ENCODE peak calls at places on chromosomes 11 and 22, in six cellular contexts. I is ovary, B is neural progenitor cell, R is heart left ventricle, Q is IMR-90, Y is Peyer's patch. D is an unnamed sample. For H3K36me3 and H3K4me1, the result is how much of the 10 kb centered on the place peaks cover.

GRCh38 chr11:125418396-125418795 is 77.7 kb downstream of the FEZ1 start:
- DNase-seq in I (no peak), Y (no peak), R (no peak), B (peak), Q (no peak), D (no peak)

GRCh38 chr11:102306048-102306575 is 11.2 kb upstream of the BIRC3 start:
- DNase-seq in Y (peak), I (no peak), B (no peak), Q (no peak), R (no peak), D (peak)

GRCh38 chr11:117607449-117607848 is 189.6 kb downstream of the DSCAML1 start:
- DNase-seq in I (no peak), B (no peak), Y (no peak), Q (no peak), R (no peak), D (no peak)

GRCh38 chr11:17163742-17164141 is 44.0 kb downstream of the PIK3C2A start:
- DNase-seq in R (no peak), B (no peak), I (no peak), Y (no peak), Q (no peak), D (no peak)

GRCh38 chr11:76742912-76743311 is 40.2 kb upstream of the TSKU start:
- DNase-seq in Q (peak), B (no peak), I (no peak), R (no peak), Y (no peak), D (no peak)

GRCh38 chr22:36409911-36410756 is 22.4 kb upstream of the MYH9 start:
- DNase-seq in Q (no peak), B (peak), I (peak), Y (peak), R (peak), D (peak)

GRCh38 chr11:73333626-73334199 is 25.6 kb downstream of the ARHGEF17 start:
- DNase-seq in Q (no peak), I (no peak), B (no peak), R (no peak), Y (no peak), D (no peak)

GRCh38 chr11:14500181-14500651 is 605 bp upstream of the COPB1 start:
- DNase-seq in B (peak), R (no peak), Q (peak), I (peak), Y (peak), D (peak)

GRCh38 chr11:86923993-86924766 is 31.0 kb downstream of the FZD4 start:
- DNase-seq in B (peak), I (no peak), Q (no peak), R (no peak), Y (no peak), D (no peak)

GRCh38 chr11:33751878-33752277 is 15.7 kb upstream of the CD59 start:
- DNase-seq in B (no peak), I (no peak), R (no peak), Y (no peak), Q (no peak), D (no peak)

GRCh38 chr11:60875366-60875720 is 8.0 kb downstream of the ZP1 start:
- DNase-seq in R (no peak), B (no peak), Q (no peak), Y (no peak), I (no peak), D (no peak)

GRCh38 chr11:2519879-2520735 is 75.3 kb downstream of the KCNQ1 start:
- DNase-seq in B (peak), Y (peak), R (peak), Q (no peak), I (peak), D (peak)

GRCh38 chr11:134119094-134119493 is 50.2 kb downstream of the JAM3 start:
- DNase-seq in Y (no peak), Q (peak), I (no peak), R (no peak), B (no peak), D (no peak)

GRCh38 chr11:65506770-65507485 is 8.1 kb downstream of the MALAT1 start:
- DNase-seq in I (peak), Y (peak), B (peak), Q (peak), R (no peak), D (no peak)

GRCh38 chr22:39128508-39128907 is 24.0 kb downstream of the CBX7 start:
- DNase-seq in Y (no peak), I (no peak), B (no peak), Q (no peak), R (no peak), D (peak)

GRCh38 chr11:434496-434895 is 7.3 kb downstream of the ANO9 start:
- DNase-seq in I (no peak), Q (no peak), B (no peak), Y (no peak), R (no peak), D (peak)
- H3K36me3 ChIP-seq in I (under half), Q (under half), B (under half), Y (under half), R (under half), D (under half)

DNA sequence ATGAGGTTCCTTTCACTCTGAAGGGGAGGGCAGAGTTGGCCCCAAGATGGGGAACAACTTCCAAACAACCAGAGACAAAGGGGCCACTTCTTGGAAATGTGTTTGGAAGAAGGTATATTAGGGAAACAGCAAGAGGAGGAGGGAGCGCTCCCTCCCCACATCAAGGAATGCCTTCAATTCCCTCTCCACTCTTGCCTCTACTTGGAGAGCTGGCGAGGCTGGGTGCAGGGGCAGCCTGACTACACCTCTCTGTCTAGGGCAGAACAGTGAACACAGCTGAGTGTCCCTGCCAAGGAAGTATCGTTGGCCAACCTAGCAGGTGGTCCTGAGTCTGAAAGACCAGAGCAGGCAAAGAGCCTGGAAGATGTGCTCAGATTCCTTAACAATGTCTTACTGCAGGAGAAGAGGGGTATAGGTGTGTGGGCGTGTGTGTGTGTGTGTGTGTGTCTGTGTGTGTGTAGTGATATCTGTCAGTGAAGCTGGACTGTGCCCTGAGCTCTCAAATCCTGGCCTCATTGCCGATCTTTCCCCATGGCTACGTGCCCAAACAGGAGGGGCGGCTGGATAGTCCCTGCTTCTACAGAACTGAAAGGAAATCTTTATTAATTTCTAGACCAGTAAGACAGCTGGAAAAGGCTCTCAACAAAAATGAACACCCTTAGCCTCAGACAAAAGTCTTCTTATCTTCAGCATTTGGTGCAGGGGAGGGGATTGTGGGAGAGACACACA is 46.8 kb downstream of the PAMR1 start:
- DNase-seq in B (no peak), Y (no peak), I (no peak), Q (no peak), R (no peak), D (no peak)
- H3K27ac ChIP-seq in B (no peak), Y (no peak), I (no peak), Q (no peak), R (no peak), D (no peak)

DNA sequence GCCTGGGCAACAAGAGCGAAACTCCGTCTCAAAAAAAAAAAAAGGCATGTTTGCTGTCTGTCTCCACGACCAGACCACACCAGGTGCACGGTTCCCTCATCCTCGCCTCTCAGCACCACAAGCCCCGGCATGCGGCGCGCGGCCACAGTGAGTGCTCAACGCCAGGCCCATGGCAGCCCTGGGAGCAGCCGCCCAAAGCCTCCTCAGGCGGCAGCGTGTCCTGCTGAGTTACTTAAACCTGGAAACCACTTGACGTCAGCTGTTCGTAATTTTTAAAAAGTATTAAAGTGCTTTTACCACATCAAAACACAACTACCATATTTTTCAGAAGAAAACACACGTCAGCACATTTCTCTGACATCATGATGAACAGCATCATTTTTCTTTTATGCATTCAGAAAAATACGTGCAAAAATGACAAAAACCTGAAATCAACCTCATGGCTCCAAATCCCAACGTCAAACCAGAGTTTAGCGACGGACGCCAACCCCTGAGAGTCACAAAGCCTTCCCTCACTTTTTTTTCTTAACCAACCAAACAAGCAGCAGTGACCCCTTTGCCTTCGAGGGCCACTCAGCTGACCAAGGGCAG is 2.1 kb downstream of the DEAF1 start:
- DNase-seq in Q (no peak), B (no peak), I (no peak), Y (no peak), R (peak), D (no peak)
- H3K4me1 ChIP-seq in Q (under half), B (under half), I (under half), Y (under half), R (under half), D (under half)

DNA sequence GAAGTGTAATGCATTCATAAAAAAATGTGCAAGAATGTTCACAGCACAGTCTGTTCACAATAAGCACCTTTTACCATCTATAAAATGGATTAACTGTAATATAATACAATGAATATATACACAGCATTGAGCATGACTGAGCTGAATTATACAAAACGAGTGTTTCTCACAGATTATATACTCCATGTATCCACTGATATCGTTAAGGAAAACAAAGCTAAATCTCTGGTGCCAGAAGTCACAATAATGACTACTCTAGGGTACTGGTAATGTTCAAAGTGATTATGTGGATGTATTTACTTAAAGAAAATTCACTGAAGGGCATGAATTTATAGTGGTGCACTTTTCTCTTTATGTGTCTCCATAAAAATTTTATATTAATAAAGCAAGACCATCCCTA is 33.2 kb downstream of the ACAT1 start:
- DNase-seq in Y (no peak), R (no peak), B (no peak), Q (no peak), I (no peak), D (no peak)
- H3K36me3 ChIP-seq in Y (under half), R (under half), B (under half), Q (under half), I (under half), D (half or more)

GRCh38 chr11:1397862-1398505 is 8.2 kb downstream of the BRSK2 start:
- DNase-seq in Y (no peak), R (peak), Q (no peak), I (no peak), B (no peak), D (peak)

GRCh38 chr11:1395773-1396374 is 6.1 kb downstream of the BRSK2 start:
- DNase-seq in B (no peak), Q (no peak), I (no peak), R (no peak), Y (no peak), D (peak)

GRCh38 chr11:1394936-1395772 is 5.4 kb downstream of the BRSK2 start:
- DNase-seq in R (peak), B (no peak), I (no peak), Q (no peak), Y (no peak), D (peak)

GRCh38 chr11:1397146-1397861 is 7.6 kb downstream of the BRSK2 start:
- DNase-seq in Q (no peak), B (no peak), R (peak), Y (no peak), I (no peak), D (no peak)

GRCh38 chr11:1396375-1396841 is 6.7 kb downstream of the BRSK2 start:
- DNase-seq in Y (no peak), B (no peak), I (no peak), Q (no peak), R (peak), D (peak)
- H3K27ac ChIP-seq in Y (no peak), B (no peak), I (no peak), Q (no peak), R (no peak), D (no peak)

DNA sequence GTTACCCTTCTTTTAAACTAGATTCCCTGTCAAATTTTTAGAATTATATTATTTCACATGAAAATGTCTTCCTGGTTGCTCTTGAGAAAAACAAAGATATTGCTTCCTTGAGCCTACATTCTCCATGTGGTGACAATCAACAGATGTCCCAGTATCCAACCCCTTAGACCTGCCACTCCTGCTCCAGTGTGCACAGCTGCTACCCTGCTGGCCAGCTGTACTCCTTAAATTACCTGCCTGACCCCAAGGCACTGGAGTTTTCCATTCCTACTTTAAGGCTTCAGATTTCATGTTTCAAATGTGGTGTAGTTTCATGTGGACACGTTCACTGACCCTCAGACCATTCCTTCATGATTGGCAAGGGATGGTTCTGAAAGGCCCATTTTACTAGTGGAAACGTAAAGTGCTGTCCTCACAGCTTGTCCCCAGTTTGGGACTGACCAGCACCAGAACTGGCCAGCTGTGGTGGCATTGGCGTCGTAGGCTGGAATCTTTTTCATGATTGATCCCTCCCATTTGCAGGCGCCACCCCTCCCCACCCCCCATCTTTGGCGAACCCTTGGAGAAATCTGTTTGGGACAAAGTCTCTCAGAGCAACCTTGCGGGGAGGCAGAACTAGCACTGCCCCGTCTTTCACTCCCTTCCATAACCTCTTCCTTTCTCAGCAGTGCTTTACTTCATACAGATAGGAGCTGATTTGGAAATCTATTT is 123.5 kb downstream of the DBX1 start:
- DNase-seq in Y (no peak), B (no peak), R (no peak), Q (no peak), I (no peak), D (no peak)
- H3K4me1 ChIP-seq in Y (under half), B (under half), R (under half), Q (under half), I (under half), D (under half)

GRCh38 chr11:46643531-46643930 is 26.2 kb downstream of the ATG13 start:
- DNase-seq in Y (no peak), B (no peak), Q (no peak), I (no peak), R (no peak), D (no peak)

GRCh38 chr11:46643986-46644385 is 26.6 kb downstream of the ATG13 start:
- DNase-seq in R (no peak), B (no peak), Q (no peak), Y (no peak), I (no peak), D (no peak)

DNA sequence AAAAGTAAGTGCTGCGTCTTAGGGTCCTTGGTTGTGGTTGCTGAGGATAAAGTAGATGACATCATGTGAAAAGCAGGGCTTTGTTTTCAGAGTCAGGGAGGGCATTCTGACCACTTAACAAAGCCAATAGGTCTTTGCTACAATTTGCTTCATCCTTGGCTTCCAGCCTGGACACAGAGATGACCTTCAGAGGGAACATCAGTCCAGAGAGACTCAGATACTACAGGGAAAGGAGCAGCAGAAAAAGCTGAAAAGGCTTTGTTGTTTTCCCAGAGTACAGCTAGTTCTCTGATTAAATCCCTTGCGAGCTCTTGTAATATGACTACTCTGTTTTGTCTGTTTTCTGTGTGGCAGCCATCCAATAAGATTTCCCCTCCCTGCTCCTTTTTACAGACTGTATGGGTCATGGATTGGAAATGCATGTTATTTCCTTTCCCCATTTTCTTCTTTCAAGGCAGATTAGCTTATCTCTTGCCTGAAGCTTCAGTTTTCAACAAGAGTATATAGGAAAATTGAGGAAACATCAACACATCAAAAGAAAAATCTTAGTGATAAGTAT is 31.9 kb downstream of the ATG13 start:
- DNase-seq in R (no peak), Q (peak), B (peak), Y (no peak), I (peak), D (no peak)
- H3K36me3 ChIP-seq in R (under half), Q (under half), B (under half), Y (under half), I (under half), D (under half)

GRCh38 chr22:17106161-17106784 is 14.9 kb downstream of the TMEM121B start:
- DNase-seq in Y (no peak), R (no peak), Q (no peak), B (peak), I (no peak), D (peak)
- H3K27ac ChIP-seq in Y (no peak), R (no peak), Q (no peak), B (no peak), I (no peak), D (peak)

D was measured in left lung.